ENCODE peak calls at places on chromosomes 13 and 19, in ten cellular contexts. One of them, this sample, is unnamed.

GRCh38 chr19:6593651-6594416 is 2.9 kb upstream of the CD70 start:
- DNase-seq in tibial nerve: no peak
- DNase-seq in GM06990: no peak
- DNase-seq in activated T-cell treated with anti-CD3 and anti-CD28 coated beads for 24 hours: no peak
- DNase-seq in thoracic aorta: no peak
- DNase-seq in stimulated activated CD8-positive, alpha-beta memory T cell treated with anti-CD3 and anti-CD28 coated beads, Interleukin-12 subunit alpha, Interleukin-12 subunit beta, amount 100 ng/mL, for 4 hours: no peak
- DNase-seq in pancreas: no peak
- DNase-seq in substantia nigra: no peak
- DNase-seq in naive thymus-derived CD8-positive, alpha-beta T cell: no peak
- DNase-seq in cardiac muscle cell: no peak
- DNase-seq in this sample: no peak

GRCh38 chr13:83773961-83774360 is 108.3 kb downstream of the SLITRK1 start:
- DNase-seq in tibial nerve: no peak
- DNase-seq in GM06990: no peak
- DNase-seq in activated T-cell treated with anti-CD3 and anti-CD28 coated beads for 24 hours: no peak
- DNase-seq in thoracic aorta: no peak
- DNase-seq in stimulated activated CD8-positive, alpha-beta memory T cell treated with anti-CD3 and anti-CD28 coated beads, Interleukin-12 subunit alpha, Interleukin-12 subunit beta, amount 100 ng/mL, for 4 hours: no peak
- DNase-seq in pancreas: no peak
- DNase-seq in substantia nigra: no peak
- DNase-seq in naive thymus-derived CD8-positive, alpha-beta T cell: no peak
- DNase-seq in cardiac muscle cell: no peak
- DNase-seq in this sample: no peak

GRCh38 chr19:2033825-2034159 is 17.3 kb downstream of the MKNK2 start:
- DNase-seq in tibial nerve: no peak
- DNase-seq in GM06990: no peak
- DNase-seq in activated T-cell treated with anti-CD3 and anti-CD28 coated beads for 24 hours: no peak
- DNase-seq in thoracic aorta: no peak
- DNase-seq in stimulated activated CD8-positive, alpha-beta memory T cell treated with anti-CD3 and anti-CD28 coated beads, Interleukin-12 subunit alpha, Interleukin-12 subunit beta, amount 100 ng/mL, for 4 hours: no peak
- DNase-seq in pancreas: peak; percentile 35
- DNase-seq in substantia nigra: no peak
- DNase-seq in naive thymus-derived CD8-positive, alpha-beta T cell: no peak
- DNase-seq in cardiac muscle cell: no peak
- DNase-seq in this sample: no peak

GRCh38 chr19:40576181-40576584 is 490 bp upstream of the SHKBP1 start:
- DNase-seq in tibial nerve: no peak
- DNase-seq in GM06990: peak; percentile 41
- DNase-seq in activated T-cell treated with anti-CD3 and anti-CD28 coated beads for 24 hours: no peak
- DNase-seq in thoracic aorta: no peak
- DNase-seq in stimulated activated CD8-positive, alpha-beta memory T cell treated with anti-CD3 and anti-CD28 coated beads, Interleukin-12 subunit alpha, Interleukin-12 subunit beta, amount 100 ng/mL, for 4 hours: no peak
- DNase-seq in pancreas: no peak
- DNase-seq in substantia nigra: no peak
- DNase-seq in naive thymus-derived CD8-positive, alpha-beta T cell: no peak
- DNase-seq in cardiac muscle cell: no peak
- DNase-seq in this sample: peak; percentile 48

GRCh38 chr13:43567608-43568007 is 219.2 kb downstream of the ENOX1 start:
- DNase-seq in tibial nerve: no peak
- DNase-seq in GM06990: no peak
- DNase-seq in activated T-cell treated with anti-CD3 and anti-CD28 coated beads for 24 hours: no peak
- DNase-seq in thoracic aorta: no peak
- DNase-seq in stimulated activated CD8-positive, alpha-beta memory T cell treated with anti-CD3 and anti-CD28 coated beads, Interleukin-12 subunit alpha, Interleukin-12 subunit beta, amount 100 ng/mL, for 4 hours: no peak
- DNase-seq in pancreas: no peak
- DNase-seq in substantia nigra: no peak
- DNase-seq in naive thymus-derived CD8-positive, alpha-beta T cell: no peak
- DNase-seq in cardiac muscle cell: no peak
- DNase-seq in this sample: no peak

GRCh38 chr13:43744630-43745029 is 42.1 kb downstream of the ENOX1 start:
- DNase-seq in tibial nerve: no peak
- DNase-seq in GM06990: no peak
- DNase-seq in activated T-cell treated with anti-CD3 and anti-CD28 coated beads for 24 hours: no peak
- DNase-seq in thoracic aorta: no peak
- DNase-seq in stimulated activated CD8-positive, alpha-beta memory T cell treated with anti-CD3 and anti-CD28 coated beads, Interleukin-12 subunit alpha, Interleukin-12 subunit beta, amount 100 ng/mL, for 4 hours: no peak
- DNase-seq in pancreas: no peak
- DNase-seq in substantia nigra: no peak
- DNase-seq in naive thymus-derived CD8-positive, alpha-beta T cell: no peak
- DNase-seq in cardiac muscle cell: peak; percentile 54
- DNase-seq in this sample: no peak

GRCh38 chr19:12783849-12784393 is 7.4 kb upstream of the JUNB start:
- DNase-seq in tibial nerve: no peak
- DNase-seq in GM06990: no peak
- DNase-seq in activated T-cell treated with anti-CD3 and anti-CD28 coated beads for 24 hours: no peak
- DNase-seq in thoracic aorta: no peak
- DNase-seq in stimulated activated CD8-positive, alpha-beta memory T cell treated with anti-CD3 and anti-CD28 coated beads, Interleukin-12 subunit alpha, Interleukin-12 subunit beta, amount 100 ng/mL, for 4 hours: no peak
- DNase-seq in pancreas: no peak
- DNase-seq in substantia nigra: no peak
- DNase-seq in naive thymus-derived CD8-positive, alpha-beta T cell: no peak
- DNase-seq in cardiac muscle cell: no peak
- DNase-seq in this sample: peak; percentile 50

GRCh38 chr13:40344270-40345148 is 321.9 kb downstream of the FOXO1 start:
- DNase-seq in tibial nerve: no peak
- DNase-seq in GM06990: no peak
- DNase-seq in activated T-cell treated with anti-CD3 and anti-CD28 coated beads for 24 hours: no peak
- DNase-seq in thoracic aorta: no peak
- DNase-seq in stimulated activated CD8-positive, alpha-beta memory T cell treated with anti-CD3 and anti-CD28 coated beads, Interleukin-12 subunit alpha, Interleukin-12 subunit beta, amount 100 ng/mL, for 4 hours: no peak
- DNase-seq in pancreas: no peak
- DNase-seq in substantia nigra: no peak
- DNase-seq in naive thymus-derived CD8-positive, alpha-beta T cell: no peak
- DNase-seq in cardiac muscle cell: no peak
- DNase-seq in this sample: no peak

GRCh38 chr13:29845440-29846056 is 4.9 kb downstream of the UBL3 start:
- DNase-seq in tibial nerve: no peak
- DNase-seq in GM06990: no peak
- DNase-seq in activated T-cell treated with anti-CD3 and anti-CD28 coated beads for 24 hours: no peak
- DNase-seq in thoracic aorta: no peak
- DNase-seq in stimulated activated CD8-positive, alpha-beta memory T cell treated with anti-CD3 and anti-CD28 coated beads, Interleukin-12 subunit alpha, Interleukin-12 subunit beta, amount 100 ng/mL, for 4 hours: no peak
- DNase-seq in pancreas: no peak
- DNase-seq in substantia nigra: no peak
- DNase-seq in naive thymus-derived CD8-positive, alpha-beta T cell: peak; percentile 18
- DNase-seq in cardiac muscle cell: no peak
- DNase-seq in this sample: no peak

GRCh38 chr13:77510156-77510555 is 25.4 kb upstream of the SCEL start:
- DNase-seq in tibial nerve: no peak
- DNase-seq in GM06990: no peak
- DNase-seq in activated T-cell treated with anti-CD3 and anti-CD28 coated beads for 24 hours: no peak
- DNase-seq in thoracic aorta: no peak
- DNase-seq in stimulated activated CD8-positive, alpha-beta memory T cell treated with anti-CD3 and anti-CD28 coated beads, Interleukin-12 subunit alpha, Interleukin-12 subunit beta, amount 100 ng/mL, for 4 hours: no peak
- DNase-seq in pancreas: no peak
- DNase-seq in substantia nigra: no peak
- DNase-seq in naive thymus-derived CD8-positive, alpha-beta T cell: no peak
- DNase-seq in cardiac muscle cell: no peak
- DNase-seq in this sample: no peak

GRCh38 chr13:35484384-35484783 is 7.9 kb upstream of the MAB21L1 start:
- DNase-seq in tibial nerve: no peak
- DNase-seq in GM06990: no peak
- DNase-seq in activated T-cell treated with anti-CD3 and anti-CD28 coated beads for 24 hours: no peak
- DNase-seq in thoracic aorta: no peak
- DNase-seq in stimulated activated CD8-positive, alpha-beta memory T cell treated with anti-CD3 and anti-CD28 coated beads, Interleukin-12 subunit alpha, Interleukin-12 subunit beta, amount 100 ng/mL, for 4 hours: no peak
- DNase-seq in pancreas: no peak
- DNase-seq in substantia nigra: no peak
- DNase-seq in naive thymus-derived CD8-positive, alpha-beta T cell: no peak
- DNase-seq in cardiac muscle cell: no peak
- DNase-seq in this sample: no peak

GRCh38 chr19:46404884-46405658 is 8.3 kb downstream of the CCDC8 start:
- DNase-seq in tibial nerve: no peak
- DNase-seq in GM06990: no peak
- DNase-seq in activated T-cell treated with anti-CD3 and anti-CD28 coated beads for 24 hours: no peak
- DNase-seq in thoracic aorta: no peak
- DNase-seq in stimulated activated CD8-positive, alpha-beta memory T cell treated with anti-CD3 and anti-CD28 coated beads, Interleukin-12 subunit alpha, Interleukin-12 subunit beta, amount 100 ng/mL, for 4 hours: no peak
- DNase-seq in pancreas: no peak
- DNase-seq in substantia nigra: no peak
- DNase-seq in naive thymus-derived CD8-positive, alpha-beta T cell: no peak
- DNase-seq in cardiac muscle cell: peak; percentile 61
- DNase-seq in this sample: no peak

GRCh38 chr13:100566543-100566942 is 22.0 kb downstream of the GGACT start:
- DNase-seq in tibial nerve: no peak
- DNase-seq in GM06990: no peak
- DNase-seq in activated T-cell treated with anti-CD3 and anti-CD28 coated beads for 24 hours: no peak
- DNase-seq in thoracic aorta: no peak
- DNase-seq in stimulated activated CD8-positive, alpha-beta memory T cell treated with anti-CD3 and anti-CD28 coated beads, Interleukin-12 subunit alpha, Interleukin-12 subunit beta, amount 100 ng/mL, for 4 hours: no peak
- DNase-seq in pancreas: no peak
- DNase-seq in substantia nigra: no peak
- DNase-seq in naive thymus-derived CD8-positive, alpha-beta T cell: no peak
- DNase-seq in cardiac muscle cell: no peak
- DNase-seq in this sample: no peak

GRCh38 chr13:99322297-99323103 is 15.3 kb upstream of the GPR183 start:
- DNase-seq in tibial nerve: no peak
- DNase-seq in GM06990: peak; percentile 74
- DNase-seq in activated T-cell treated with anti-CD3 and anti-CD28 coated beads for 24 hours: no peak
- DNase-seq in thoracic aorta: no peak
- DNase-seq in stimulated activated CD8-positive, alpha-beta memory T cell treated with anti-CD3 and anti-CD28 coated beads, Interleukin-12 subunit alpha, Interleukin-12 subunit beta, amount 100 ng/mL, for 4 hours: no peak
- DNase-seq in pancreas: no peak
- DNase-seq in substantia nigra: no peak
- DNase-seq in naive thymus-derived CD8-positive, alpha-beta T cell: peak; percentile 39
- DNase-seq in cardiac muscle cell: no peak
- DNase-seq in this sample: peak; percentile 47

GRCh38 chr13:99636728-99637353 is 135.6 kb downstream of the TM9SF2 start:
- DNase-seq in tibial nerve: no peak
- DNase-seq in GM06990: peak; percentile 33
- DNase-seq in activated T-cell treated with anti-CD3 and anti-CD28 coated beads for 24 hours: no peak
- DNase-seq in thoracic aorta: no peak
- DNase-seq in stimulated activated CD8-positive, alpha-beta memory T cell treated with anti-CD3 and anti-CD28 coated beads, Interleukin-12 subunit alpha, Interleukin-12 subunit beta, amount 100 ng/mL, for 4 hours: no peak
- DNase-seq in pancreas: no peak
- DNase-seq in substantia nigra: no peak
- DNase-seq in naive thymus-derived CD8-positive, alpha-beta T cell: no peak
- DNase-seq in cardiac muscle cell: no peak
- DNase-seq in this sample: no peak

GRCh38 chr19:4732680-4733114 is 9.1 kb upstream of the DPP9 start:
- DNase-seq in tibial nerve: no peak
- DNase-seq in GM06990: no peak
- DNase-seq in activated T-cell treated with anti-CD3 and anti-CD28 coated beads for 24 hours: peak; percentile 37
- DNase-seq in thoracic aorta: no peak
- DNase-seq in stimulated activated CD8-positive, alpha-beta memory T cell treated with anti-CD3 and anti-CD28 coated beads, Interleukin-12 subunit alpha, Interleukin-12 subunit beta, amount 100 ng/mL, for 4 hours: no peak
- DNase-seq in pancreas: peak; percentile 47
- DNase-seq in substantia nigra: peak; percentile 16
- DNase-seq in naive thymus-derived CD8-positive, alpha-beta T cell: peak; percentile 66
- DNase-seq in cardiac muscle cell: peak; percentile 72
- DNase-seq in this sample: peak; percentile 54

GRCh38 chr13:100497394-100497793 is 91.2 kb downstream of the GGACT start:
- DNase-seq in tibial nerve: no peak
- DNase-seq in GM06990: no peak
- DNase-seq in activated T-cell treated with anti-CD3 and anti-CD28 coated beads for 24 hours: no peak
- DNase-seq in thoracic aorta: no peak
- DNase-seq in stimulated activated CD8-positive, alpha-beta memory T cell treated with anti-CD3 and anti-CD28 coated beads, Interleukin-12 subunit alpha, Interleukin-12 subunit beta, amount 100 ng/mL, for 4 hours: no peak
- DNase-seq in pancreas: no peak
- DNase-seq in substantia nigra: no peak
- DNase-seq in naive thymus-derived CD8-positive, alpha-beta T cell: no peak
- DNase-seq in cardiac muscle cell: no peak
- DNase-seq in this sample: no peak

GRCh38 chr19:31427857-31428256 is 78.6 kb upstream of the TSHZ3 start:
- DNase-seq in tibial nerve: no peak
- DNase-seq in GM06990: no peak
- DNase-seq in activated T-cell treated with anti-CD3 and anti-CD28 coated beads for 24 hours: no peak
- DNase-seq in thoracic aorta: no peak
- DNase-seq in stimulated activated CD8-positive, alpha-beta memory T cell treated with anti-CD3 and anti-CD28 coated beads, Interleukin-12 subunit alpha, Interleukin-12 subunit beta, amount 100 ng/mL, for 4 hours: no peak
- DNase-seq in pancreas: no peak
- DNase-seq in substantia nigra: no peak
- DNase-seq in naive thymus-derived CD8-positive, alpha-beta T cell: no peak
- DNase-seq in cardiac muscle cell: no peak
- DNase-seq in this sample: no peak

GRCh38 chr19:49911381-49912145 is 14.9 kb upstream of the IL4I1 start:
- DNase-seq in tibial nerve: no peak
- DNase-seq in GM06990: no peak
- DNase-seq in activated T-cell treated with anti-CD3 and anti-CD28 coated beads for 24 hours: peak; percentile 25
- DNase-seq in thoracic aorta: no peak
- DNase-seq in stimulated activated CD8-positive, alpha-beta memory T cell treated with anti-CD3 and anti-CD28 coated beads, Interleukin-12 subunit alpha, Interleukin-12 subunit beta, amount 100 ng/mL, for 4 hours: no peak
- DNase-seq in pancreas: no peak
- DNase-seq in substantia nigra: no peak
- DNase-seq in naive thymus-derived CD8-positive, alpha-beta T cell: no peak
- DNase-seq in cardiac muscle cell: no peak
- DNase-seq in this sample: no peak

GRCh38 chr19:56612737-56613136 is 17.6 kb downstream of the ZNF71 start:
- DNase-seq in tibial nerve: no peak
- DNase-seq in GM06990: no peak
- DNase-seq in activated T-cell treated with anti-CD3 and anti-CD28 coated beads for 24 hours: no peak
- DNase-seq in thoracic aorta: no peak
- DNase-seq in stimulated activated CD8-positive, alpha-beta memory T cell treated with anti-CD3 and anti-CD28 coated beads, Interleukin-12 subunit alpha, Interleukin-12 subunit beta, amount 100 ng/mL, for 4 hours: no peak
- DNase-seq in pancreas: no peak
- DNase-seq in substantia nigra: no peak
- DNase-seq in naive thymus-derived CD8-positive, alpha-beta T cell: no peak
- DNase-seq in cardiac muscle cell: no peak
- DNase-seq in this sample: no peak

GRCh38 chr19:32622002-32622401 is 41.0 kb downstream of the PDCD5 start:
- DNase-seq in tibial nerve: no peak
- DNase-seq in GM06990: no peak
- DNase-seq in activated T-cell treated with anti-CD3 and anti-CD28 coated beads for 24 hours: no peak
- DNase-seq in thoracic aorta: no peak
- DNase-seq in stimulated activated CD8-positive, alpha-beta memory T cell treated with anti-CD3 and anti-CD28 coated beads, Interleukin-12 subunit alpha, Interleukin-12 subunit beta, amount 100 ng/mL, for 4 hours: no peak
- DNase-seq in pancreas: no peak
- DNase-seq in substantia nigra: no peak
- DNase-seq in naive thymus-derived CD8-positive, alpha-beta T cell: no peak
- DNase-seq in cardiac muscle cell: no peak
- DNase-seq in this sample: no peak

GRCh38 chr13:51644649-51645048 is 60.4 kb downstream of the WDFY2 start:
- DNase-seq in tibial nerve: no peak
- DNase-seq in GM06990: no peak
- DNase-seq in activated T-cell treated with anti-CD3 and anti-CD28 coated beads for 24 hours: no peak
- DNase-seq in thoracic aorta: no peak
- DNase-seq in stimulated activated CD8-positive, alpha-beta memory T cell treated with anti-CD3 and anti-CD28 coated beads, Interleukin-12 subunit alpha, Interleukin-12 subunit beta, amount 100 ng/mL, for 4 hours: no peak
- DNase-seq in pancreas: peak; percentile 39
- DNase-seq in substantia nigra: no peak
- DNase-seq in naive thymus-derived CD8-positive, alpha-beta T cell: no peak
- DNase-seq in cardiac muscle cell: no peak
- DNase-seq in this sample: no peak

GRCh38 chr19:46821512-46822359 is 28.9 kb downstream of the AP2S1 start:
- DNase-seq in tibial nerve: no peak
- DNase-seq in GM06990: peak; percentile 75
- DNase-seq in activated T-cell treated with anti-CD3 and anti-CD28 coated beads for 24 hours: peak; percentile 40
- DNase-seq in thoracic aorta: no peak
- DNase-seq in stimulated activated CD8-positive, alpha-beta memory T cell treated with anti-CD3 and anti-CD28 coated beads, Interleukin-12 subunit alpha, Interleukin-12 subunit beta, amount 100 ng/mL, for 4 hours: peak; percentile 22
- DNase-seq in pancreas: no peak
- DNase-seq in substantia nigra: no peak
- DNase-seq in naive thymus-derived CD8-positive, alpha-beta T cell: peak; percentile 61
- DNase-seq in cardiac muscle cell: no peak
- DNase-seq in this sample: peak; percentile 69

GRCh38 chr19:38970664-38971532 is 4.6 kb downstream of the FBXO17 start:
- DNase-seq in tibial nerve: no peak
- DNase-seq in GM06990: no peak
- DNase-seq in activated T-cell treated with anti-CD3 and anti-CD28 coated beads for 24 hours: no peak
- DNase-seq in thoracic aorta: no peak
- DNase-seq in stimulated activated CD8-positive, alpha-beta memory T cell treated with anti-CD3 and anti-CD28 coated beads, Interleukin-12 subunit alpha, Interleukin-12 subunit beta, amount 100 ng/mL, for 4 hours: no peak
- DNase-seq in pancreas: no peak
- DNase-seq in substantia nigra: no peak
- DNase-seq in naive thymus-derived CD8-positive, alpha-beta T cell: no peak
- DNase-seq in cardiac muscle cell: no peak
- DNase-seq in this sample: no peak

GRCh38 chr13:110298566-110299321 is 8.2 kb downstream of the COL4A1 start:
- DNase-seq in tibial nerve: no peak
- DNase-seq in GM06990: no peak
- DNase-seq in activated T-cell treated with anti-CD3 and anti-CD28 coated beads for 24 hours: no peak
- DNase-seq in thoracic aorta: no peak
- DNase-seq in stimulated activated CD8-positive, alpha-beta memory T cell treated with anti-CD3 and anti-CD28 coated beads, Interleukin-12 subunit alpha, Interleukin-12 subunit beta, amount 100 ng/mL, for 4 hours: no peak
- DNase-seq in pancreas: no peak
- DNase-seq in substantia nigra: no peak
- DNase-seq in naive thymus-derived CD8-positive, alpha-beta T cell: no peak
- DNase-seq in cardiac muscle cell: no peak
- DNase-seq in this sample: peak; percentile 15

GRCh38 chr13:84654654-84655244 is 772.5 kb upstream of the SLITRK1 start:
- DNase-seq in tibial nerve: no peak
- DNase-seq in GM06990: no peak
- DNase-seq in activated T-cell treated with anti-CD3 and anti-CD28 coated beads for 24 hours: no peak
- DNase-seq in thoracic aorta: no peak
- DNase-seq in stimulated activated CD8-positive, alpha-beta memory T cell treated with anti-CD3 and anti-CD28 coated beads, Interleukin-12 subunit alpha, Interleukin-12 subunit beta, amount 100 ng/mL, for 4 hours: no peak
- DNase-seq in pancreas: no peak
- DNase-seq in substantia nigra: no peak
- DNase-seq in naive thymus-derived CD8-positive, alpha-beta T cell: no peak
- DNase-seq in cardiac muscle cell: no peak
- DNase-seq in this sample: no peak

GRCh38 chr13:46622013-46622917 is 69.3 kb downstream of the LRCH1 start:
- DNase-seq in tibial nerve: no peak
- DNase-seq in GM06990: no peak
- DNase-seq in activated T-cell treated with anti-CD3 and anti-CD28 coated beads for 24 hours: no peak
- DNase-seq in thoracic aorta: no peak
- DNase-seq in stimulated activated CD8-positive, alpha-beta memory T cell treated with anti-CD3 and anti-CD28 coated beads, Interleukin-12 subunit alpha, Interleukin-12 subunit beta, amount 100 ng/mL, for 4 hours: no peak
- DNase-seq in pancreas: no peak
- DNase-seq in substantia nigra: no peak
- DNase-seq in naive thymus-derived CD8-positive, alpha-beta T cell: no peak
- DNase-seq in cardiac muscle cell: no peak
- DNase-seq in this sample: no peak

This sample was measured in stimulated activated naive CD8-positive, alpha-beta T cell treated with anti-CD3 and anti-CD28 coated beads, Interleukin-15, amount 100 ng/mL, for 72 hours.